ENCODE peak calls at places on chromosomes 12 and 14, in four cellular contexts. T, F, D and S are unnamed samples.

GRCh38 chr12:47207005-47207717 is 127.4 kb upstream of the AMIGO2 start:
- DNase-seq in T (peak; percentile 58), F (no peak), D (no peak), S (no peak)

GRCh38 chr14:87896393-87897380 is 96.3 kb downstream of the GALC start:
- DNase-seq in T (no peak), F (no peak), D (no peak), S (peak; percentile 52)

GRCh38 chr12:51531284-51531981 is 59.6 kb upstream of the SCN8A start:
- DNase-seq in T (no peak), F (no peak), D (no peak), S (no peak)

GRCh38 chr12:52022841-52023181 is 16.1 kb downstream of the TAMALIN start:
- DNase-seq in F (no peak), T (peak; percentile 88), D (no peak), S (no peak)

GRCh38 chr12:50221228-50222008 is 54.2 kb upstream of the CERS5 start:
- DNase-seq in T (peak; percentile 58), F (no peak), D (no peak), S (peak; percentile 83)

GRCh38 chr14:85596562-85596961 is 66.6 kb downstream of the FLRT2 start:
- DNase-seq in T (no peak), D (no peak), F (no peak), S (no peak)

GRCh38 chr14:20707622-20708021 is 19.1 kb downstream of the ANG start:
- DNase-seq in T (no peak), F (no peak), D (no peak), S (peak; percentile 36)

GRCh38 chr12:97063292-97063935 is 156.4 kb downstream of the NEDD1 start:
- DNase-seq in T (no peak), D (no peak), F (no peak), S (peak; percentile 54)

GRCh38 chr12:32302218-32302826 is 97.0 kb upstream of the FGD4 start:
- DNase-seq in T (peak; percentile 31), D (no peak), F (no peak), S (no peak)

GRCh38 chr12:108854055-108854452 is 3.3 kb downstream of the SSH1 start:
- DNase-seq in T (peak; percentile 84), F (no peak), D (no peak), S (peak; percentile 93)

GRCh38 chr12:55725556-55725955 is 3.3 kb downstream of the CD63 start:
- DNase-seq in D (no peak), T (peak; percentile 2), F (no peak), S (no peak)

GRCh38 chr14:35261774-35262173 is 30.4 kb upstream of the PSMA6 start:
- DNase-seq in F (no peak), D (no peak), T (peak; percentile 66), S (no peak)

GRCh38 chr12:54028324-54029201 is at the start of gene HOXC6:
- DNase-seq in D (no peak), F (no peak), T (no peak), S (no peak)

GRCh38 chr12:114415525-114415868 is 9.6 kb upstream of the TBX5 start:
- DNase-seq in D (no peak), F (no peak), T (no peak), S (no peak)

GRCh38 chr14:89658977-89659670 is 242.1 kb upstream of the FOXN3 start:
- DNase-seq in F (no peak), T (no peak), D (no peak), S (no peak)

GRCh38 chr12:25785164-25785563 is 173.3 kb upstream of the RASSF8 start:
- DNase-seq in D (no peak), T (no peak), F (no peak), S (no peak)

GRCh38 chr12:42511656-42512055 is 77.9 kb downstream of the PRICKLE1 start:
- DNase-seq in T (no peak), F (no peak), D (no peak), S (no peak)

GRCh38 chr14:61673305-61673704 is 22.0 kb upstream of the HIF1A start:
- DNase-seq in T (no peak), D (no peak), F (no peak), S (no peak)

GRCh38 chr14:33377596-33378390 is 439.1 kb downstream of the NPAS3 start:
- DNase-seq in F (no peak), D (no peak), T (no peak), S (peak; percentile 14)

GRCh38 chr12:64737539-64737938 is 21.7 kb downstream of the GNS start:
- DNase-seq in F (no peak), D (no peak), T (no peak), S (no peak)

GRCh38 chr12:12357697-12358476 is 1.0 kb downstream of the BORCS5 start:
- DNase-seq in D (no peak), T (no peak), F (no peak), S (no peak)

GRCh38 chr14:58969951-58970751 is 218.3 kb upstream of the DAAM1 start:
- DNase-seq in D (no peak), F (peak; percentile 34), T (peak; percentile 66), S (peak; percentile 67)

GRCh38 chr14:85399196-85399595 is 130.7 kb upstream of the FLRT2 start:
- DNase-seq in F (no peak), D (no peak), T (no peak), S (peak; percentile 9)

GRCh38 chr12:6154730-6155459 is 30.4 kb upstream of the VWF start:
- DNase-seq in D (no peak), F (no peak), T (no peak), S (no peak)

GRCh38 chr12:68376901-68377300 is 44.7 kb upstream of the MDM1 start:
- DNase-seq in T (no peak), D (no peak), F (no peak), S (no peak)

GRCh38 chr14:68157971-68158371 is 338.4 kb downstream of the RAD51B start:
- DNase-seq in D (no peak), F (no peak), T (no peak), S (no peak)

GRCh38 chr12:55683676-55684075 is 24.0 kb downstream of the ITGA7 start:
- DNase-seq in F (no peak), T (no peak), D (no peak), S (no peak)

GRCh38 chr12:25958254-25959068 is at the start of gene RASSF8:
- DNase-seq in D (no peak), F (no peak), T (peak; percentile 98), S (peak; percentile 49)

DNA sequence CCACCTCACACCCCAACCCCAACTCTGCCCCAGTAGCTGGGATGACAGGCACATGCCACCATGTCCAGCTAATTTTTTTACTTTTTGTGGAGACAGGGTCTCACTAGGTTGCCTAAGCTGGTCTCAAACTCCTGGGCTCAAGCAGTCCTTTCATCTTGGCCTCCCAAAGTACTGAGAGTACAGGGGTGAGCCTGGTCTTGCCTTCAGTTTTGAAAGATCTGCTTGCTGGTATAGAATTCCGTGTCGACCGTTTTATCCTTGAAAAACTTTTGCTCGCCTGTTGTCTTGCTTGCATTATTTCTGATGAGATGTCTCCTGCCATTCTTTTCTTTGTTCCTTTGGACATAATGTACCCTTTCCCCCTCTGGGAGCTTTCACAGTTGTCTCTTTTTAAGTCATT is 92.0 kb upstream of the DYNC1H1 start:
- DNase-seq in D (no peak), T (no peak), F (no peak), S (no peak)
- H3K4me2 ChIP-seq in D (no peak overlapping the region), T (no peak overlapping the region), F (no peak overlapping the region), S (no peak overlapping the region)

DNA sequence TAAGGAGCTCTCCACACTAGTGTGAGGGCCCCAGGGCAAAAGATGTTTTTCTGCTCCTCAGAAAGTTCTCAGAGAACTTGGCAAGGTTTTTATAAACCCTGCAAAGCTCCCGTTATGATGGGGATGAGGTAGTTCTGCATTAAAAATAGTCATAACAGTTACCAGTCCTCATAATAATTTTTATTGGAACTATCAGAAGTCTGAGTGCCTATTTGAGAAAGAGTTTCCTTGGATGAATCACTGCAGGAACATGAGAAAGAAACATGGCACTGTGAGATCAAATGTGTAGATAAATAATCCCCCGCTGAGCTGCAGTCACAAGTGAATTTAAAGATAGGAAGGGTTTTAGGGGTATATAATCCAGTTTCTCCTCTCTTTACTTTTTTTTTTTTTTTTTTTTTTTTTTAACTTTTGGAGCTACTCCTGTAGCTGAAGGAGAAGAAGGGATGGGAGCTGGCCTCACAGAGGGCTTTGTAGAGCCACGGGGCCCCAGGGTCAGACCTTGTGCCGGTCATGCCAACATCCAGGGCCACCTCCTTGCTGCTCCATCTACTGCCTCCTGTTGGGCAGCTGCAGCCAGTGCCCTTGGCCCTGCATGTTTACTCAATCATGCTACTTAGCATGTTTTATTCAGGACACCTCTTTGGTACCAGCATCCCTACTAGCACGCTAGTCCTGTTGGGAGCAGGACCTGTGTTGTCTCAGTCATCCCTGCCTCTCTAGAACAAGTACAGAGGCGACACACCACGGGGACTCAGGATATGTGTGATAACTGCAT is 39.5 kb downstream of the EVL start:
- DNase-seq in F (no peak), T (peak; percentile 77), D (no peak), S (peak; percentile 46)
- TF ChIP-seq CTCF in F (peak; percentile 74), T (peak; percentile 23), D (no peak), S (no peak)

GRCh38 chr12:4434721-4435425 is 10.7 kb downstream of the FGF6 start:
- DNase-seq in F (no peak), D (no peak), T (no peak), S (no peak)
- H2AFZ ChIP-seq in F (no peak overlapping the region), D (no peak overlapping the region), T (no peak overlapping the region), S (no peak overlapping the region)

GRCh38 chr12:104516821-104517220 is 60.1 kb downstream of the CHST11 start:
- DNase-seq in F (no peak), D (no peak), T (no peak), S (no peak)
- H3K4me2 ChIP-seq in F (no peak overlapping the region), D (no peak overlapping the region), T (no peak overlapping the region), S (no peak overlapping the region)

GRCh38 chr12:123530683-123531082 is 2.8 kb downstream of the RILPL1 start:
- DNase-seq in D (no peak), T (no peak), F (no peak), S (no peak)

GRCh38 chr12:123532808-123533649 is 490 bp downstream of the RILPL1 start:
- DNase-seq in T (peak; percentile 92), D (no peak), F (no peak), S (peak; percentile 36)

GRCh38 chr12:123532021-123532420 is 1.5 kb downstream of the RILPL1 start:
- DNase-seq in T (peak; percentile 68), D (no peak), F (no peak), S (peak; percentile 12)

GRCh38 chr12:123531091-123531490 is 2.4 kb downstream of the RILPL1 start:
- DNase-seq in T (no peak), D (no peak), F (no peak), S (no peak)

GRCh38 chr12:123533672-123534643 is at the start of gene RILPL1:
- DNase-seq in T (peak; percentile 98), F (no peak), D (no peak), S (peak; percentile 27)
- TF ChIP-seq CTCF in T (no peak), F (peak; percentile 19), D (peak; percentile 46), S (no peak)

DNA sequence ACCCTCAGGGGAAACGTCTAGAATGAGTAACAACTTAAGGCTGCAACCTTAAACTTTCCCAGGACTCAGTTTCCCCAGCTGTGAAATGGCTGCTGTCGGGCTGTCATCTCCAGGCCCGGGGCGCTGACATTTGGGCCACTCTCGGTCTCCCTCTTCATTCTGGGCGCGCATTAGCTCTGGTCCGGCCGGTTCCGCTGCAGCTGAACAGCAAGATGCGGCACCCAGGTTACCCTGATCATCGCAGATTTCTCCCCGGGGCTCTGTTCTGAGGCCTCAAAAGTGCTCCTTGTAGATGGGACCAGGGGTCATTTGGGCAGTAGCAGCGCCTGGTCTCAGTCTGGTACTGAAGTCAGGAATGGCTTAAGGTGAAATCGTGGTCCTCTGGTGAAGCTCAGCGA is 890 bp upstream of the BCL7A start:
- DNase-seq in F (no peak), D (no peak), T (peak; percentile 82), S (no peak)
- H2AFZ ChIP-seq in F (peak overlapping the region; percentile 61), D (peak overlapping the region; percentile 66), T (peak overlapping the region; percentile 71), S (peak overlapping the region; percentile 87)